ENCODE peak calls at places on chromosomes 5 and 9, in six cellular contexts. O is transverse colon, C is A673, Q is tibial artery, Y is H1, M is cardiac muscle cell. N is an unnamed sample.

GRCh38 chr5:113278976-113279375 is 155.8 kb downstream of the TSSK1B start:
- DNase-seq in O (no peak), C (no peak), Q (no peak), Y (no peak), M (peak), N (no peak)

GRCh38 chr9:5622019-5622418 is 6.9 kb upstream of the RIC1 start:
- DNase-seq in O (no peak), C (no peak), Q (no peak), Y (no peak), M (peak), N (no peak)

GRCh38 chr5:83919071-83920041 is 198.7 kb upstream of the HAPLN1 start:
- DNase-seq in O (no peak), C (no peak), Q (no peak), Y (no peak), M (no peak), N (no peak)

GRCh38 chr5:66933066-66933465 is 263.5 kb downstream of the CD180 start:
- DNase-seq in O (no peak), C (no peak), Q (no peak), Y (no peak), M (peak), N (peak)

GRCh38 chr9:136901516-136902258 is 15.4 kb downstream of the TRAF2 start:
- DNase-seq in O (peak), C (no peak), Q (peak), Y (no peak), M (no peak), N (peak)

GRCh38 chr5:1349246-1349645 is 4.3 kb upstream of the CLPTM1L start:
- DNase-seq in O (no peak), C (peak), Q (no peak), Y (no peak), M (no peak), N (no peak)

GRCh38 chr9:106284300-106284699 is 578.7 kb upstream of the ZNF462 start:
- DNase-seq in O (no peak), C (no peak), Q (no peak), Y (no peak), M (no peak), N (no peak)

GRCh38 chr5:95892784-95893354 is 68.8 kb downstream of the ELL2 start:
- DNase-seq in O (peak), C (peak), Q (no peak), Y (no peak), M (peak), N (no peak)

GRCh38 chr5:174609116-174609515 is 115.3 kb upstream of the MSX2 start:
- DNase-seq in O (no peak), C (no peak), Q (no peak), Y (no peak), M (no peak), N (no peak)

GRCh38 chr9:121860213-121860612 is 208.8 kb downstream of the DAB2IP start:
- DNase-seq in O (no peak), C (no peak), Q (no peak), Y (peak), M (no peak), N (no peak)

GRCh38 chr5:66661149-66661548 is 65.0 kb downstream of the MAST4 start:
- DNase-seq in O (peak), C (no peak), Q (no peak), Y (no peak), M (peak), N (no peak)

GRCh38 chr9:124855944-124856773 is 2.9 kb downstream of the WDR38 start:
- DNase-seq in O (no peak), C (peak), Q (no peak), Y (peak), M (peak), N (no peak)

GRCh38 chr5:54753034-54753433 is 232.4 kb downstream of the ESM1 start:
- DNase-seq in O (peak), C (no peak), Q (no peak), Y (peak), M (peak), N (no peak)

GRCh38 chr5:170554566-170555267 is 50.9 kb downstream of the KCNIP1 start:
- DNase-seq in O (peak), C (peak), Q (peak), Y (no peak), M (peak), N (no peak)

DNA sequence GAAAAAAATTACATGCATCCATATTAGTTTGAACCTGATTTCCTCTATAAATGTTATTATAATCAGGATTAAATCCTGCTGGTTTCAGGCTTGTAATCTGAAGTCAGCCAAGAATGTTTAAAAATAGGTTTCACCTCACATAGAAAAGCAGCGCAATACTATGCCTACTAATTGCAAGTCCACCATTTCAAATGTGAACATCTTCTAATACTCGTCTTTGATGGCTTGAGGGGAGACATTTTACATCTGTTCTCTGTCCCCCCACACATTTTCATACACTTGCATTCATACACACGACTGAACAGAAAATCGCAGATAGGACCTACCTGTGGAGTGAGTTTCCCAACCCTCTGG is 41.8 kb downstream of the FREM1 start:
- DNase-seq in O (no peak), C (no peak), Q (no peak), Y (no peak), M (no peak), N (no peak)
- H3K27ac ChIP-seq in O (peak), C (no peak), Q (no peak), Y (no peak), M (no peak), N (no peak)

DNA sequence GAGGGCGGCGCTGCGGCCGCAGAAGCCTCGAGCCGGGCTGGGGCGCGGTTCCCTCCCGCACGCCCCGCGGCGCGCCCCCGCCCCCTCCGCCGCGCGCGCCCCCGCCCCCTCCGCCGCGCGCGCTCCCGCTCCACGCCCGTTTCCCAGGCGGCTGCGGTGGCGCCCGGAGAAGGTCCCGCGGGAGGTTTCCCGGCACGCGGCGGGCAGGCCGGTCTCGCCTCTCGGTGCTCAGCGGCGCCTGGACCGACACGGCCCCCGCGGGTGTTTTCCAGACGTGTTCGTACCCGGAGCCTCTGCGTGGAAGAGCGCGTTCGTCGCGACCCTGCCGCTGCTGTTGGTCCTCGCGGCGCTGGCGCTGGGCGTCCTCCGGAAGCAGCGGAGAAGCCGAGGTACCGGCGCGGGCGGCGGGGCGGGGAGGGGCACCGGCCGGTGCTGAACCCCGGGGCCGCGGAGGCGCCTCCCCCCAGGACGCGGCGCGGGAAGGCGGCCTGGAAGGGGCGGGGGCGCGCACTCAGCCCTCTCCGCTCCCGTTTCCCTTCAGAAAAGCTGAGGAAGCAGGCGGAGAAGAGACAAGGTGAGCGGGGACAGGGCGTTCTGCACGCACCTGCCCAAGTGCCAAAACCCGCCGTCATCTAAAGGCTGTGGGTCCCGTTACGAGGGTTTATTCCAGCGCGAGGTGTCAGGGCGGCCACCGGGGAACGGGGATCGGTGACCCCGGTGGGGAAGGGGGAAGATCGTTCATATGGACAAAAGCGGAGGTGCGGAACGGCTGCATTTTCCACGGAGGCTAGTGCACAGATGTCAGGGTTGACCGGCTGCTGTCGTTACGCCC is 13.1 kb downstream of the BTNL9 start:
- DNase-seq in O (peak), C (no peak), Q (no peak), Y (peak), M (peak), N (no peak)
- H3K27ac ChIP-seq in O (no peak), C (no peak), Q (no peak), Y (no peak), M (no peak), N (no peak)

GRCh38 chr5:140245354-140245753 is 57.5 kb downstream of the PFDN1 start:
- DNase-seq in O (no peak), C (no peak), Q (peak), Y (no peak), M (peak), N (no peak)
- H3K27ac ChIP-seq in O (peak), C (no peak), Q (no peak), Y (no peak), M (no peak), N (no peak)

DNA sequence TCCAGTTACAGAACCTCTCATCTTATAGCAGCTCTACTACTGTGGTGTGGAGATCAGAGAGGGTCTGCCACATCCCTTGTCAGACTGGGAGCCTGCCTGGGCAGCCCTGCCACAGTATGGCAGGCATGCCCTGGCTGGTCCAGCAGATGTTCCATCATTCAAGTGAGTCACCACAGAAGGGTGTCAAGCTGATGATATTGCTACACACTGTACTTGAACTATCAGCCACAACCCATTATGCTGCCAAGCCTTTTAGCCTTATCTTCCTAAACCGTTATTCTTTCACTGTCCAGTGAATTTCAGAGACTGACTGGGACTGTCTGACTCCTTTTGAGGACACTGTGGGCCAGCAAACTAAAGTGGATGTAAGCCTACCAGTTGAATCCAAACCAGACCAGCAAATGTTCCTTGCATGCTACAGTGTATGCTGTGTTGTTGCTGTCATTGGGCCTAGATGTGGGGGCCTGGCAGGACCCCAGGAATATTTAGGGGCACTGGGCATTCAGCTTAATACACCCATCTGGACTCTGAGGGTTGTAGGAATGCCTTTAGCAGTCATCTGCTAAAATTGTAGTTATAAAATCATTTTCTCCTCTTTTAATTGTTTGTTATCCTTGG is 202.6 kb downstream of the NR3C1 start:
- DNase-seq in O (no peak), C (no peak), Q (peak), Y (no peak), M (peak), N (peak)
- H3K27ac ChIP-seq in O (no peak), C (no peak), Q (no peak), Y (no peak), M (no peak), N (peak)

GRCh38 chr9:101247297-101247696 is 137.5 kb downstream of the BAAT start:
- DNase-seq in O (no peak), C (no peak), Q (no peak), Y (no peak), M (no peak), N (no peak)
- H3K27ac ChIP-seq in O (no peak), C (no peak), Q (no peak), Y (no peak), M (no peak), N (no peak)

DNA sequence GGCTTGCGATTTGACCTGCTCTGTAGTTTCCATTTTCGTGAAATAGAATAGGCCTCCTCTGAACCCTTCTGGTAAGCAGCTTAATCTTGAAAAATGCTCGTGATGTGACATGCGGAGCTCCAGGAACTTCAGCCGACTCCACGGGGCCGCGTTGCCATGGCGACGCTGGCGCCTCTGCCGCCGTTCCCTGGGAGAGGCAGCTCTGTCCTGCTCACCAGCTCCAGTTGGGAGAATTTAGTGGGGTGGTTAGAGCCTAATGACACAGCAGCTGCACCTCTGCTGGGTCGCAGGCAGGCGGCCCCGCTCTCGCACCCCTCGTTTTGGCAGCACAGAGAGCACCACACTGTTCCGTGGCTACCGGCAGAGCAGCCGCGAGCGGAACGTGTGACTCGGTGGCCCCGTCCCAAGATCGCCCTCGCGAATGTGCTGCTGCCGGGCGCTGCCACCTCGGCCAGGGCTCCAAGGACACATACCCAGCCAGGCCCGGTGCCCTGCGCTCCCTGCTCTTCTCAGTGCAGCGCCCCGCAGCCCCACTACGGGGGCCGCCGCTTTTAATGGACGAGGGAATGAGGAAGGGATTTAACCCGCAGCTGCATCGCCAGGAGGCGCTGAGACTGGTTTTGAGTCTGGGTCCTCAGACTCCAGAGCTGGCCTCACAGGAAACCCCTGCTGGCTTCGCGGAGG is 131.2 kb upstream of the LMX1B start:
- DNase-seq in O (no peak), C (no peak), Q (no peak), Y (peak), M (peak), N (no peak)
- H3K27ac ChIP-seq in O (no peak), C (no peak), Q (peak), Y (no peak), M (no peak), N (no peak)

DNA sequence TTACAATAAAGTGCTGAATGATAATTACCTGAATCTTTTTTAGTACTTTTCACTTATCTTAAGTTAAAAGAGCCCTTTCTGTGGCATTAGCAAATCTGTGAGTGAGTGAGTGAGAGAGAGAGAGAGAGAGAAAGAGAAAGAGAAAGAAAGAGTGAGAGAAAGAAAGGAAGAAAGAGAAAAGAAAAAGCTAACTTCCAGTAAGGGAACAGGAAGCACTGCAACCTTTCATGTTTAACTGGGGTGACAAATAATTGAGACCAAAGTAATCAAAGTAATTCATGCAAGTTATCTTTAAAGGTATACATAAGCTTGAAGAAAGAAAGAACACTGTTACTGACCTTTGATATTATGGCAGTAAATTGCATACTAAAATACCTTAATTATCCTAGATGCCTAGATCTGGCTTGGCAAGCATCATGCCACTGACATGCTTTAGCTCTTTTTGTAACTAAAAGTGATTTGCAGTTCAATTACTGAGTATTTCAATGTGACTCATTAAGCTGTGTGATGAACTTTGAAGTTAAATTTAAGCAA is 21.7 kb downstream of the FEM1C start:
- DNase-seq in O (peak), C (no peak), Q (no peak), Y (no peak), M (no peak), N (no peak)
- H3K27ac ChIP-seq in O (peak), C (no peak), Q (no peak), Y (no peak), M (no peak), N (no peak)

GRCh38 chr5:149584106-149584505 is 2.8 kb downstream of the ARHGEF37 start:
- DNase-seq in O (no peak), C (no peak), Q (no peak), Y (no peak), M (no peak), N (no peak)
- H3K27ac ChIP-seq in O (peak), C (no peak), Q (peak), Y (no peak), M (no peak), N (peak)